ENCODE peak calls at places on chromosomes 13 and 19, in nine cellular contexts. K, C, H, V, I, O, Y, S and W are unnamed samples.

GRCh38 chr13:49625392-49626137 is 2.7 kb upstream of the ARL11 start:
- DNase-seq in K (no peak), C (peak), H (no peak), V (no peak), I (no peak), O (no peak), Y (peak), S (no peak), W (peak)

GRCh38 chr19:1287622-1288527 is 2.2 kb downstream of the EFNA2 start:
- DNase-seq in K (no peak), C (no peak), H (no peak), V (no peak), I (peak), O (no peak), Y (no peak), S (no peak), W (no peak)

GRCh38 chr19:34471906-34472305 is 9.7 kb upstream of the WTIP start:
- DNase-seq in K (no peak), C (no peak), H (no peak), V (peak), I (no peak), O (no peak), Y (no peak), S (no peak), W (no peak)

GRCh38 chr19:48815870-48816501 is 5.2 kb upstream of the BCAT2 start:
- DNase-seq in K (no peak), C (no peak), H (no peak), V (peak), I (no peak), O (no peak), Y (no peak), S (no peak), W (no peak)

GRCh38 chr13:65656740-65657329 is 1573.3 kb downstream of the PCDH9 start:
- DNase-seq in K (peak), C (no peak), H (no peak), V (no peak), I (peak), O (no peak), Y (no peak), S (no peak), W (no peak)

GRCh38 chr19:36163813-36164212 is 11.6 kb upstream of the COX7A1 start:
- DNase-seq in K (no peak), C (no peak), H (no peak), V (no peak), I (no peak), O (no peak), Y (no peak), S (no peak), W (no peak)

GRCh38 chr19:38134538-38135149 is 89.4 kb downstream of the DPF1 start:
- DNase-seq in K (peak), C (no peak), H (no peak), V (no peak), I (peak), O (no peak), Y (peak), S (no peak), W (no peak)

GRCh38 chr13:113155982-113156655 is 2.3 kb upstream of the PROZ start:
- DNase-seq in K (no peak), C (no peak), H (no peak), V (no peak), I (peak), O (no peak), Y (no peak), S (no peak), W (no peak)

GRCh38 chr19:38142176-38143035 is 81.6 kb downstream of the DPF1 start:
- DNase-seq in K (peak), C (no peak), H (no peak), V (no peak), I (peak), O (peak), Y (peak), S (peak), W (peak)

GRCh38 chr19:42255766-42256750 is 1.1 kb upstream of the ERF start:
- DNase-seq in K (peak), C (no peak), H (no peak), V (no peak), I (peak), O (peak), Y (peak), S (no peak), W (no peak)

GRCh38 chr13:73335226-73335625 is 276.4 kb downstream of the KLF5 start:
- DNase-seq in K (peak), C (no peak), H (no peak), V (no peak), I (peak), O (no peak), Y (no peak), S (no peak), W (no peak)

GRCh38 chr19:33280351-33280921 is 21.9 kb downstream of the CEBPA start:
- DNase-seq in K (no peak), C (peak), H (no peak), V (no peak), I (no peak), O (no peak), Y (no peak), S (no peak), W (no peak)

GRCh38 chr13:95641961-95642621 is 2.4 kb downstream of the DZIP1 start:
- DNase-seq in K (peak), C (peak), H (no peak), V (no peak), I (peak), O (peak), Y (no peak), S (no peak), W (peak)

GRCh38 chr13:112648966-112649690 is 40.7 kb upstream of the ATP11A start:
- DNase-seq in K (no peak), C (no peak), H (no peak), V (no peak), I (no peak), O (no peak), Y (no peak), S (no peak), W (peak)

GRCh38 chr13:66560991-66561390 is 669.1 kb downstream of the PCDH9 start:
- DNase-seq in K (no peak), C (no peak), H (no peak), V (no peak), I (no peak), O (no peak), Y (no peak), S (no peak), W (no peak)

GRCh38 chr19:12603714-12604113 is 6.9 kb downstream of the ZNF490 start:
- DNase-seq in K (no peak), C (no peak), H (peak), V (no peak), I (no peak), O (no peak), Y (no peak), S (peak), W (no peak)

GRCh38 chr13:39417643-39418042 is 185.3 kb downstream of the LHFPL6 start:
- DNase-seq in K (peak), C (peak), H (no peak), V (no peak), I (peak), O (no peak), Y (no peak), S (no peak), W (no peak)

GRCh38 chr13:59641758-59642157 is 522.0 kb downstream of the DIAPH3 start:
- DNase-seq in K (no peak), C (no peak), H (no peak), V (no peak), I (peak), O (no peak), Y (no peak), S (no peak), W (no peak)

GRCh38 chr19:12156254-12157058 is at the start of gene ZNF625:
- DNase-seq in K (peak), C (peak), H (no peak), V (peak), I (peak), O (peak), Y (peak), S (peak), W (peak)

GRCh38 chr19:34041922-34042521 is 130.3 kb upstream of the LSM14A start:
- DNase-seq in K (peak), C (peak), H (peak), V (no peak), I (peak), O (peak), Y (peak), S (no peak), W (peak)

GRCh38 chr19:50419022-50419579 is 363 bp downstream of the SPIB start:
- DNase-seq in K (no peak), C (no peak), H (no peak), V (no peak), I (no peak), O (no peak), Y (no peak), S (no peak), W (no peak)

GRCh38 chr13:91133941-91134772 is 213.3 kb upstream of the MIR17HG start:
- DNase-seq in K (peak), C (no peak), H (peak), V (peak), I (peak), O (peak), Y (peak), S (peak), W (peak)

GRCh38 chr19:13044160-13044853 is 49.0 kb downstream of the NFIX start:
- DNase-seq in K (no peak), C (no peak), H (peak), V (no peak), I (peak), O (no peak), Y (no peak), S (peak), W (no peak)

GRCh38 chr13:33992891-33993336 is 175.0 kb downstream of the RFC3 start:
- DNase-seq in K (no peak), C (no peak), H (no peak), V (no peak), I (no peak), O (no peak), Y (no peak), S (no peak), W (no peak)

GRCh38 chr19:12766051-12766521 is 9.3 kb downstream of the HOOK2 start:
- DNase-seq in K (peak), C (peak), H (peak), V (peak), I (peak), O (peak), Y (peak), S (no peak), W (peak)

GRCh38 chr19:9641810-9642209 is 20.8 kb upstream of the ZNF561 start:
- DNase-seq in K (no peak), C (no peak), H (no peak), V (no peak), I (no peak), O (no peak), Y (no peak), S (no peak), W (no peak)

GRCh38 chr19:2782357-2782935 is 627 bp downstream of the SGTA start:
- DNase-seq in K (peak), C (no peak), H (no peak), V (no peak), I (peak), O (no peak), Y (no peak), S (no peak), W (no peak)

GRCh38 chr13:109781384-109782065 is 4.9 kb downstream of the IRS2 start:
- DNase-seq in K (no peak), C (no peak), H (peak), V (no peak), I (peak), O (no peak), Y (no peak), S (no peak), W (no peak)

GRCh38 chr13:107721436-107721835 is 493.9 kb downstream of the LIG4 start:
- DNase-seq in K (no peak), C (no peak), H (no peak), V (no peak), I (peak), O (no peak), Y (no peak), S (no peak), W (no peak)

GRCh38 chr13:40053401-40053800 is 397.9 kb downstream of the COG6 start:
- DNase-seq in K (no peak), C (no peak), H (no peak), V (no peak), I (no peak), O (no peak), Y (no peak), S (no peak), W (no peak)

GRCh38 chr13:99165753-99166587 is 34.7 kb upstream of the UBAC2 start:
- DNase-seq in K (no peak), C (no peak), H (no peak), V (no peak), I (no peak), O (no peak), Y (no peak), S (no peak), W (no peak)

GRCh38 chr13:73722120-73722519 is 412.1 kb downstream of the KLF12 start:
- DNase-seq in K (peak), C (no peak), H (no peak), V (no peak), I (peak), O (no peak), Y (no peak), S (no peak), W (no peak)

GRCh38 chr13:33441015-33441414 is 155.5 kb upstream of the STARD13 start:
- DNase-seq in K (peak), C (no peak), H (no peak), V (no peak), I (peak), O (no peak), Y (no peak), S (no peak), W (no peak)

GRCh38 chr13:83941669-83942335 is 59.5 kb upstream of the SLITRK1 start:
- DNase-seq in K (no peak), C (no peak), H (no peak), V (no peak), I (no peak), O (no peak), Y (no peak), S (no peak), W (no peak)

GRCh38 chr13:76863022-76863421 is 23.2 kb downstream of the KCTD12 start:
- DNase-seq in K (no peak), C (no peak), H (no peak), V (no peak), I (no peak), O (no peak), Y (no peak), S (no peak), W (no peak)

GRCh38 chr19:47109541-47110375 is 3.8 kb downstream of the ZC3H4 start:
- DNase-seq in K (peak), C (no peak), H (peak), V (no peak), I (peak), O (no peak), Y (no peak), S (no peak), W (no peak)

DNA sequence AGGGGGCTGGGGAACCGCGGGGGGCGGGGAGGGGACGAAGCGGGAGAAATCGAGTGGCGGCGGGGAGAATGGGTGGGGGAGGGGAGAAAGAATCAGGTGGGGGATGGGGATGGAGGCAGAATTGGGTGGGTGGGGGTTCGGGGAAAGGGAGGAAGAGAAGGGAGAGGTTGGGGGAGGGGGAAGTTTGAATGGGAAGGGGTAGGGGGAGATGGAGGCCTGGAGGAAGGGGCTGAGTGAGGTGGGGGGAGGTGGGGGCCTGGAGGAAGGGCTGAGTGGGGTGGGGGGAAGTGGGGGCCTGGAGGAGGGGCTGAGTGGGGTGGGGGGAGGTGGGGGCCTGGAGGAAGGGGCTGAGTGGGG is 391 bp upstream of the ADAMTS10 start:
- DNase-seq in K (no peak), C (no peak), H (no peak), V (no peak), I (no peak), O (no peak), Y (no peak), S (no peak), W (no peak)
- H3K27ac ChIP-seq in K (no peak), C (no peak), H (no peak), V (peak), I (no peak), O (no peak), Y (no peak), S (no peak), W (no peak)

GRCh38 chr13:26017196-26017921 is 34.5 kb downstream of the SHISA2 start:
- DNase-seq in K (no peak), C (no peak), H (no peak), V (no peak), I (peak), O (no peak), Y (no peak), S (no peak), W (peak)
- H3K27ac ChIP-seq in K (peak), C (no peak), H (no peak), V (no peak), I (no peak), O (peak), Y (no peak), S (peak), W (peak)

GRCh38 chr19:5969476-5969875 is 8.5 kb downstream of the RANBP3 start:
- DNase-seq in K (no peak), C (peak), H (no peak), V (no peak), I (no peak), O (no peak), Y (no peak), S (no peak), W (no peak)
- H3K27ac ChIP-seq in K (no peak), C (no peak), H (no peak), V (peak), I (no peak), O (no peak), Y (no peak), S (no peak), W (peak)

DNA sequence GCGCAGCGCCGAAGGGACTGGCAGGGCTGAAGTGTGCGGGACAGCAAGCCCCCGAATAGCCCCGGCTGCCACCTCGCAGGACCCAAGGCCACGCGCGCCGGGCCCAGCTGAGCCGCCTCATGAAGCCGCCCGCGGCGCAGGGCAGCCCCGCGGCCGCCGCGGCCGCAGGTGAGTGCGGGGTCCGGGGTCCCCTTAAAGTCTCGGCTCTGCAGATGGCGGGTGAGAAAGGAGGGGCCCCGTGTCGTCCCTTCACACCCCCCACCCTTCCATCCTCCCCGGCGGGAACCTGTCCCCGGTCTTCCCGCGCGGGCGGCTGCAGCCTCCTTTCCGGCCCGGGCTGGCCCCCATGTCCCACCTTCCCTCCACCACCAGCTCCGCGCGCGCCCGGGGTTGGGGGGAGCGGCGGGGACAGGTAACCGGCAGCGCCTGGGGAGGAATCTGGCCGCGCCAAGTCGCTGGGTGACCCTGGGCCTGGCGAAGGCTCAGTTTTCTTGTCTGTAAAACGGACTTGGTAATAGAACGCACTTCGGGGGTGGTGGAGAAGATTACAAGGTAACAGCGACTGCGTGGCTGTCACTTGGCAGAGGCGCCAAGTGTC is 338 bp downstream of the RGCC start:
- DNase-seq in K (no peak), C (peak), H (no peak), V (no peak), I (peak), O (no peak), Y (no peak), S (no peak), W (no peak)
- H3K27ac ChIP-seq in K (peak), C (no peak), H (peak), V (peak), I (no peak), O (peak), Y (peak), S (peak), W (peak)

GRCh38 chr19:16660763-16661479 is at the start of gene TMEM38A:
- DNase-seq in K (no peak), C (peak), H (peak), V (peak), I (peak), O (no peak), Y (peak), S (no peak), W (no peak)
- H3K27ac ChIP-seq in K (peak), C (peak), H (peak), V (peak), I (peak), O (peak), Y (peak), S (peak), W (peak)

DNA sequence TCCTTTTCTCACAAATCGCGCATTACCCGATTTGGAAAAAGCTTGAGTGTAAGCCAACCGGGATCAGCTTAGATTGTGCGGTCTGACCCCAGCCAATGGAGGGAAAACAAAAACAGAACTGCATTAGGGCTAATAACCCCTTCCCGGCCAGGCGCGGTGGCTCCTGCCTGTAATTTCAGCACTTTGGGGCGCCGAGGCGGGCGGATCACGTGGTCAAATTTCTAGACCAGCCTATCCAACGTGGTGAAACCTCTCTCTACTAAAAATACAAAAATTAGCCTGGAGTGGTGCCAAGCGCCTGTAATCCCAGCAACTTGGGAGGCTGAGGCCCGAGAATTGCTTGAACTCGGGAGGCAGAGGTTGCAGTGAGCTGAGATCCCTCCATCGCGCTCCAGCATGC is 896 bp downstream of the ZNF90 start:
- DNase-seq in K (no peak), C (peak), H (no peak), V (peak), I (peak), O (no peak), Y (peak), S (no peak), W (no peak)
- H3K27ac ChIP-seq in K (no peak), C (no peak), H (no peak), V (peak), I (peak), O (no peak), Y (no peak), S (no peak), W (no peak)